ENCODE peak calls at places on chromosomes 16 and 17, in ten cellular contexts. B, A, U, M, S, W, X, E, T and F are unnamed samples.

GRCh38 chr17:11991461-11991860 is 5.8 kb downstream of the ZNF18 start:
- DNase-seq in W (no peak), E (no peak), T (no peak), S (no peak), M (no peak), U (no peak), B (no peak), X (no peak), A (peak), F (no peak)

GRCh38 chr16:813204-813915 is 12.8 kb upstream of the GNG13 start:
- DNase-seq in W (no peak), U (no peak), S (no peak), T (no peak), E (peak), A (peak), B (peak), X (no peak), M (no peak), F (no peak)

GRCh38 chr17:69245617-69246016 is 17.0 kb upstream of the ABCA10 start:
- DNase-seq in W (no peak), U (no peak), A (no peak), B (no peak), X (no peak), M (no peak), E (no peak), T (no peak), S (no peak), F (no peak)

GRCh38 chr17:66644311-66644710 is 190.6 kb upstream of the CACNG5 start:
- DNase-seq in M (no peak), E (no peak), X (no peak), W (no peak), T (no peak), S (no peak), B (no peak), A (no peak), U (no peak), F (no peak)

GRCh38 chr16:14057878-14058382 is 13.2 kb upstream of the MRTFB start:
- DNase-seq in M (no peak), S (no peak), U (no peak), A (no peak), X (no peak), B (no peak), T (peak), W (no peak), E (no peak), F (no peak)

GRCh38 chr16:90008708-90009145 is 10.5 kb downstream of the DBNDD1 start:
- DNase-seq in A (no peak), U (no peak), X (no peak), M (peak), T (no peak), S (no peak), E (peak), W (no peak), B (no peak), F (no peak)

GRCh38 chr17:57672205-57672632 is 72.9 kb downstream of the CCDC182 start:
- DNase-seq in X (no peak), E (peak), T (no peak), B (no peak), M (no peak), A (no peak), S (peak), W (no peak), U (peak), F (no peak)

GRCh38 chr17:69857412-69857835 is 217.6 kb upstream of the KCNJ16 start:
- DNase-seq in B (no peak), T (no peak), X (no peak), E (no peak), S (peak), A (no peak), U (no peak), W (peak), M (no peak), F (no peak)

GRCh38 chr16:47046726-47047602 is 73.5 kb upstream of the DNAJA2 start:
- DNase-seq in M (no peak), B (no peak), W (no peak), U (no peak), X (no peak), S (no peak), T (no peak), A (no peak), E (no peak), F (no peak)

GRCh38 chr17:82062984-82063368 is 2.6 kb downstream of the DUS1L start:
- DNase-seq in T (no peak), S (no peak), U (no peak), B (no peak), X (no peak), A (no peak), M (peak), W (no peak), E (no peak), F (no peak)

GRCh38 chr17:7843536-7844291 is 9.7 kb downstream of the KDM6B start:
- DNase-seq in B (peak), T (peak), W (peak), X (peak), S (peak), E (peak), U (peak), A (peak), M (peak), F (peak)

GRCh38 chr16:86241681-86242080 is 268.6 kb upstream of the FOXF1 start:
- DNase-seq in M (no peak), W (no peak), X (peak), E (no peak), T (peak), S (no peak), U (peak), B (no peak), A (peak), F (no peak)

GRCh38 chr17:39306509-39307212 is 80.9 kb upstream of the STAC2 start:
- DNase-seq in U (no peak), S (no peak), M (no peak), W (no peak), X (no peak), T (no peak), A (no peak), B (no peak), E (peak), F (no peak)

DNA sequence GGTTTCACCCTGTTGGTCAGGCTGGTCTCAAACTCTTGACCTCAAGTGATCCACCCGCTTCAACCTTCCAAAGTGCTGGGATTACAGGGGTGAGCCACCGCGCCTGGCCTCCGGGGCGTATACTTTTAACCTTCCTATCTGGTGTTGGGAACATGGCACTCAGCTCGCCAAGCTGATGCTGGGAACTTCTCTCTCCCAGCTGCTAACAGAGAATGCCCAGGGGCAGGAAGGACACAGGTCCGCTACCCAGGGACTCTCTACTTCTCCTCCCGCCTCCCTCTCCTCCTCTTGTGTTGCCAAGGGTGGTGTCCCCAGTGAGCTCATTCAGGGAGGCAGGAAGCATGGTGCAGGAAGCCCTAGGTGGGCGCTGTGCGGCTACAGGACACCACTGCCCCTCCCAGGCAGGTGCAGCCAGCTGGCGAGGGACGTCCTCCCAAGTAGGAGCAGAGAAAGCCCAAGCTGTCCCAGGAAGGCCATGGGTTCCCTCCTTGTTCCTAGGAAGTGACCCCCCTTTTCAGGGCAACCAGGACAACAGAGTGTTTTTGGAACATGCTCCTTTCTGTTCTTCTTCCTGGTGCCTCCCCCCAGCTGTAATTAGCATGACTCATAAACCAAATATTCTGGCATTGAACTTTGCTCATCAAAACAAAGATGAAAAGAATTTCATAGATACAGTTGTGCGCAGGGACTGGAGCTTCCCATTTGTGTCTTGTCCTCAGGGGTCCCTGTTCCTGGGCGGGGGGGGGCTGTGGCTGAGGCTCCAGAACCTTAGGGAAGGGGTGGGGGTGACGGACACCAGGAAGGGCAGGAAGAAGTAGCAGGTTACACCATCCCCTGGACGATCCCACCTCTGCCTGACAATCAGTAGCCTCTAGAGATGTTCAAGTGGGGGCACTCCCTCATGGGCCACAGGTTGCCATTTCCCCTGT is 2.6 kb downstream of the C1QTNF1 start:
- DNase-seq in T (peak), E (no peak), U (peak), A (no peak), M (peak), B (no peak), W (peak), S (peak), X (peak), F (no peak)
- H3K4me3 ChIP-seq in T (no peak), E (no peak), U (no peak), A (no peak), M (peak), B (no peak), W (peak), S (no peak), X (no peak), F (no peak)

DNA sequence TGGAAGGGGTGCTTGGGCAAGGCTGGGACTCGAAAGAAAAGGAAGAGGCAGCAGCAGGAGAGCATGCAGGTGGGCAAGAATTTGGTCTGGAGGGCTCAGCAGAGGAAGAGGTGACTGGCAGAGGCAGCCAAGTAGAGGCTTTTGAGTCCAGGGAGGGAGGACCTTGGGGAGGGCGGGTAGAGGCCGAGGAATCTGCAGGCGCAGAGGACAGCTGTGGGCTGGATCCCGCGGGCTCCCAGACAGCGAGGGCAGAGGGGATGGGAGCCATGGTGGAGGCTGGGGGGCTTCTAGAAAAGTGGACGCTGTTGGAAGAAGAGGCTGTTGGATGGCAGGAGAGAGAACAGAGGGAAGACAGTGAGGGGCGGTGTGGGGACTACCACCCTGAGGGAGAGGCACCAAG is 2.9 kb downstream of the APOBR start:
- DNase-seq in X (no peak), E (no peak), T (no peak), B (no peak), M (no peak), U (no peak), S (no peak), A (no peak), W (no peak), F (no peak)
- H3K27ac ChIP-seq in X (no peak), E (no peak), T (no peak), B (no peak), M (no peak), U (no peak), S (no peak), A (no peak), W (no peak), F (no peak)

GRCh38 chr17:28494445-28495188 is 11.5 kb upstream of the FOXN1 start:
- DNase-seq in B (peak), S (peak), U (peak), M (peak), X (peak), E (peak), A (peak), T (peak), W (peak), F (peak)
- TF ChIP-seq CTCF in B (peak), S (peak), U (peak), M (peak), X (peak), E (peak), A (peak), T (peak), W (peak), F (peak)

GRCh38 chr17:30380106-30380420 is 1.3 kb downstream of the CPD start:
- DNase-seq in M (no peak), A (no peak), X (no peak), S (no peak), E (peak), B (no peak), W (no peak), U (no peak), T (no peak), F (no peak)
- H3K4me3 ChIP-seq in M (peak), A (peak), X (peak), S (peak), E (peak), B (no peak), W (peak), U (peak), T (peak), F (peak)

DNA sequence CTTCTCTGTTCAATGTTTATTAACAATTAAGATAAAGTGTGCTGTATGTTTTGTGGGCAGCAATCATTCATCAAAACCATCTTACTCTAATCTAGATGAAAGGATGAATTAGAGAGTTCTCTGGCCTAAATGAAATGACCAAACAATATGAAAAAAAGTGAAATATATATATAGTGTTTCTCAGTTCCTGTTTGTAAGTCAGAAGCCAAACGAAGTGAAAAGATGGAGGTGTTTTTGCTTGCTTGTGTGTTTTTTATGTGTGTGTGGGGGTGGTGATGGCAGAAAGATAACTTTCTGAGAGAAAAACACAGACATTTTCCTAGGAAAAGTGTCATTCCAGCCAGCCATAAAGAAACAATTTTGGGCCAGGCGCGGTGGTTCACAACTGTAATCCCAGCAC is 138.6 kb downstream of the CDH8 start:
- DNase-seq in M (no peak), W (no peak), B (no peak), S (no peak), T (no peak), A (no peak), U (no peak), E (peak), X (no peak), F (no peak)
- H3K27ac ChIP-seq in M (no peak), W (no peak), B (no peak), S (no peak), T (no peak), A (no peak), U (no peak), E (peak), X (no peak), F (no peak)

DNA sequence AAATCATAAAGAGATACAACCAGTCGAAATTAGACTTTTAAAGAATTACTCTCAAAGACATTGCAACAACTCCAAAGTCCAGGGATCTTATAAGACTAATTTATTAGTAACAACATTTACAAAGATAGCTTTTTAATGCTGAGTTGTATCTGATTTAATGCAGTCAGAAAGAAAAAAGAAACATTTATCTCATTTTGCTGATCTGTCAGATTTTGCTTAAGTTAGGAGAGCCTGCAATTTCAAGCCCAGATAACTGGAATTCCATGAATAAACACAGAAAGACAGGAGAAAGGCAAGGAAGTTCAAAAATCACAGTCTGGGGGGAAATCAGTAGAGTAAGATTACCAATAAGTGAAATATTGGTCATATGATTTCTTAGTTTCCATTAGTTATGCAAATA is 22.9 kb downstream of the SLFN11 start:
- DNase-seq in W (no peak), M (no peak), U (no peak), E (no peak), A (no peak), B (no peak), X (no peak), S (no peak), T (no peak), F (no peak)
- TF ChIP-seq CTCF in W (no peak), M (no peak), U (no peak), E (no peak), A (no peak), B (no peak), X (no peak), S (no peak), T (no peak), F (no peak)